ENCODE peak calls at places on chromosomes 5 and 9, in nine cellular contexts. J is stimulated activated CD8-positive, alpha-beta memory T cell treated with anti-CD3 and anti-CD28 coated beads, Interleukin-12 subunit alpha, Interleukin-12 subunit beta, amount 100 ng/mL, for 4 hours; F is activated effector memory CD4-positive, alpha-beta T cell treated with anti-CD3 and anti-CD28 coated beads, Interleukin-2, amount 50 U/mL, for 16 hours; Q is NCI-H1694 treated with DMSO at 0.1 percent for 48 hours; R is effector memory CD4-positive, alpha-beta T cell; T is CD4-positive, alpha-beta T cell; S is glutamatergic neuron; X is frontal cortex; D is skeletal muscle cell. P is an unnamed sample.

GRCh38 chr5:65076251-65076869 is 307.6 kb downstream of the CWC27 start:
- DNase-seq in X (no peak), Q (no peak), R (peak; percentile 4), T (peak; percentile 27), F (peak; percentile 76), D (peak; percentile 49), S (no peak), J (peak; percentile 11), P (no peak)

GRCh38 chr5:96478983-96479382 is 45.9 kb upstream of the PCSK1 start:
- DNase-seq in S (no peak), F (no peak), J (no peak), T (no peak), Q (no peak), R (no peak), X (no peak), D (no peak), P (no peak)

GRCh38 chr9:128081052-128081451 is 13.0 kb downstream of the SLC25A25 start:
- DNase-seq in D (peak; percentile 91), S (no peak), Q (no peak), X (peak; percentile 44), R (no peak), F (no peak), T (no peak), J (no peak), P (no peak)

GRCh38 chr5:107555425-107556090 is 115.2 kb downstream of the EFNA5 start:
- DNase-seq in J (no peak), D (no peak), T (no peak), S (no peak), Q (no peak), R (no peak), F (no peak), X (no peak), P (no peak)

GRCh38 chr9:121652037-121652837 is 803 bp downstream of the DAB2IP start:
- DNase-seq in X (no peak), J (no peak), F (no peak), S (no peak), T (no peak), R (no peak), Q (no peak), D (no peak), P (peak; percentile 55)

GRCh38 chr9:135082536-135082935 is 4.9 kb upstream of the OLFM1 start:
- DNase-seq in F (no peak), J (no peak), Q (no peak), R (no peak), X (no peak), T (no peak), S (peak; percentile 10), D (no peak), P (peak; percentile 29)

GRCh38 chr5:44332360-44332971 is 56.8 kb downstream of the FGF10 start:
- DNase-seq in T (no peak), J (no peak), R (no peak), Q (peak; percentile 54), F (no peak), X (no peak), D (peak; percentile 3), S (no peak), P (no peak)

GRCh38 chr5:175555168-175555745 is 76.9 kb downstream of the SFXN1 start:
- DNase-seq in T (no peak), Q (no peak), J (no peak), D (no peak), F (no peak), S (no peak), X (no peak), R (no peak), P (no peak)

GRCh38 chr9:74496819-74497749 is at the start of gene RORB:
- DNase-seq in X (peak; percentile 76), T (no peak), D (no peak), J (peak; percentile 17), R (no peak), S (peak; percentile 88), Q (no peak), F (peak; percentile 66), P (peak; percentile 83)

GRCh38 chr9:17614246-17614645 is 35.4 kb downstream of the SH3GL2 start:
- DNase-seq in S (no peak), D (no peak), J (no peak), T (no peak), F (no peak), X (no peak), R (no peak), Q (no peak), P (no peak)

GRCh38 chr9:76562511-76562911 is 103.5 kb downstream of the GCNT1 start:
- DNase-seq in F (no peak), Q (no peak), D (peak; percentile 62), T (no peak), S (no peak), R (no peak), J (no peak), X (no peak), P (no peak)

GRCh38 chr5:173378727-173379126 is 50.5 kb upstream of the STC2 start:
- DNase-seq in X (no peak), Q (no peak), R (no peak), D (no peak), S (no peak), T (no peak), J (no peak), F (no peak), P (no peak)

P was measured in spleen.